ENCODE peak calls at places on chromosome 12, in nine cellular contexts. N, S, H, G, I, W, P, Q and M are unnamed samples.

GRCh38 chr12:79883216-79883615 is 51.7 kb downstream of the PPP1R12A start:
- DNase-seq in N (no peak), S (no peak), H (no peak), G (no peak), I (no peak), W (no peak), P (peak; percentile 58), Q (no peak), M (no peak)

GRCh38 chr12:77232045-77232444 is 166.7 kb upstream of the E2F7 start:
- DNase-seq in N (no peak), S (no peak), H (no peak), G (peak; percentile 45), I (no peak), W (no peak), P (peak; percentile 38), Q (no peak), M (no peak)

GRCh38 chr12:76426160-76426559 is 77.9 kb upstream of the BBS10 start:
- DNase-seq in N (no peak), S (no peak), H (no peak), G (no peak), I (no peak), W (no peak), P (no peak), Q (no peak), M (no peak)

GRCh38 chr12:110619534-110619953 is 5.6 kb downstream of the TCTN1 start:
- DNase-seq in N (no peak), S (no peak), H (no peak), G (no peak), I (peak; percentile 86), W (no peak), P (no peak), Q (no peak), M (no peak)

GRCh38 chr12:112386726-112387125 is 4.5 kb upstream of the HECTD4 start:
- DNase-seq in N (no peak), S (no peak), H (no peak), G (peak; percentile 63), I (no peak), W (no peak), P (peak; percentile 93), Q (peak; percentile 35), M (no peak)

GRCh38 chr12:47249719-47250506 is 170.2 kb upstream of the AMIGO2 start:
- DNase-seq in N (peak; percentile 57), S (no peak), H (no peak), G (no peak), I (no peak), W (no peak), P (no peak), Q (peak; percentile 52), M (no peak)

GRCh38 chr12:20757-21156 is 45.8 kb upstream of the IQSEC3 start:
- DNase-seq in N (no peak), S (no peak), H (no peak), G (no peak), I (no peak), W (no peak), P (no peak), Q (no peak), M (no peak)

GRCh38 chr12:29543036-29543435 is 45.5 kb upstream of the OVCH1 start:
- DNase-seq in N (no peak), S (no peak), H (no peak), G (no peak), I (no peak), W (no peak), P (no peak), Q (no peak), M (no peak)

GRCh38 chr12:57611810-57612710 is 825 bp downstream of the ARHGEF25 start:
- DNase-seq in N (no peak), S (no peak), H (no peak), G (no peak), I (no peak), W (no peak), P (no peak), Q (no peak), M (no peak)